ENCODE peak calls at places on chromosomes 5 and 9, in nine cellular contexts. T, Y, C, G, P, M, J, H and V are unnamed samples.

GRCh38 chr9:123798203-123798602 is 131.7 kb downstream of the DENND1A start:
- DNase-seq in T (no peak), Y (no peak), C (no peak), G (no peak), P (no peak), M (no peak), J (no peak), H (no peak), V (no peak)

GRCh38 chr9:27528886-27529315 is 713 bp downstream of the MOB3B start:
- DNase-seq in T (peak), Y (peak), C (peak), G (no peak), P (peak), M (peak), J (no peak), H (peak), V (no peak)

GRCh38 chr9:29297592-29297991 is 1724.3 kb upstream of the C9orf72 start:
- DNase-seq in T (no peak), Y (no peak), C (no peak), G (no peak), P (no peak), M (no peak), J (no peak), H (no peak), V (no peak)

GRCh38 chr5:55510523-55510880 is 24.3 kb downstream of the PLPP1 start:
- DNase-seq in T (no peak), Y (no peak), C (no peak), G (no peak), P (no peak), M (no peak), J (no peak), H (no peak), V (no peak)

GRCh38 chr5:42951847-42952411 is 88.2 kb downstream of the ANXA2R start:
- DNase-seq in T (no peak), Y (no peak), C (peak), G (no peak), P (no peak), M (no peak), J (peak), H (peak), V (no peak)

GRCh38 chr9:38026021-38026809 is 42.8 kb downstream of the SHB start:
- DNase-seq in T (peak), Y (no peak), C (no peak), G (peak), P (peak), M (peak), J (peak), H (peak), V (no peak)

GRCh38 chr5:144275329-144275728 is 104.7 kb downstream of the KCTD16 start:
- DNase-seq in T (no peak), Y (no peak), C (no peak), G (no peak), P (no peak), M (no peak), J (no peak), H (no peak), V (no peak)

GRCh38 chr5:124162782-124163532 is 583.5 kb downstream of the ZNF608 start:
- DNase-seq in T (no peak), Y (peak), C (peak), G (no peak), P (peak), M (peak), J (peak), H (no peak), V (no peak)

GRCh38 chr9:130122465-130122864 is 49.7 kb upstream of the NCS1 start:
- DNase-seq in T (no peak), Y (no peak), C (no peak), G (no peak), P (no peak), M (no peak), J (no peak), H (no peak), V (no peak)

GRCh38 chr5:41707853-41708603 is 162.2 kb downstream of the OXCT1 start:
- DNase-seq in T (peak), Y (peak), C (no peak), G (peak), P (peak), M (no peak), J (peak), H (no peak), V (peak)

GRCh38 chr9:129776938-129777768 is 24.3 kb upstream of the PTGES start:
- DNase-seq in T (peak), Y (peak), C (peak), G (peak), P (peak), M (peak), J (peak), H (peak), V (peak)

GRCh38 chr9:121135642-121136041 is 60.9 kb downstream of the CNTRL start:
- DNase-seq in T (no peak), Y (no peak), C (no peak), G (no peak), P (no peak), M (no peak), J (no peak), H (no peak), V (no peak)

GRCh38 chr5:124924729-124925128 is 178.3 kb upstream of the ZNF608 start:
- DNase-seq in T (no peak), Y (no peak), C (no peak), G (no peak), P (no peak), M (no peak), J (no peak), H (no peak), V (no peak)

GRCh38 chr5:16736158-16736994 is 119.6 kb upstream of the RETREG1 start:
- DNase-seq in T (no peak), Y (no peak), C (no peak), G (peak), P (peak), M (peak), J (peak), H (peak), V (peak)

GRCh38 chr5:139065296-139065695 is 132.9 kb downstream of the SIL1 start:
- DNase-seq in T (no peak), Y (no peak), C (no peak), G (no peak), P (no peak), M (no peak), J (no peak), H (no peak), V (no peak)

GRCh38 chr5:109718632-109719031 is 28.9 kb downstream of the MAN2A1 start:
- DNase-seq in T (no peak), Y (no peak), C (no peak), G (no peak), P (peak), M (no peak), J (no peak), H (no peak), V (no peak)

GRCh38 chr9:36488322-36488838 is 84.3 kb upstream of the MELK start:
- DNase-seq in T (no peak), Y (no peak), C (no peak), G (no peak), P (no peak), M (no peak), J (no peak), H (no peak), V (no peak)

GRCh38 chr5:158175664-158176507 is 316.9 kb upstream of the CLINT1 start:
- DNase-seq in T (no peak), Y (no peak), C (peak), G (no peak), P (no peak), M (peak), J (no peak), H (no peak), V (no peak)

GRCh38 chr9:109143881-109144562 is 23.0 kb downstream of the FRRS1L start:
- DNase-seq in T (peak), Y (peak), C (no peak), G (no peak), P (peak), M (no peak), J (peak), H (peak), V (no peak)

GRCh38 chr9:4985376-4986266 is 549 bp downstream of the JAK2 start:
- DNase-seq in T (peak), Y (peak), C (peak), G (no peak), P (peak), M (peak), J (peak), H (peak), V (peak)
- TF ChIP-seq CTCF in T (peak), Y (no peak), C (no peak), G (no peak), P (no peak), M (no peak), J (no peak), H (no peak), V (no peak)

DNA sequence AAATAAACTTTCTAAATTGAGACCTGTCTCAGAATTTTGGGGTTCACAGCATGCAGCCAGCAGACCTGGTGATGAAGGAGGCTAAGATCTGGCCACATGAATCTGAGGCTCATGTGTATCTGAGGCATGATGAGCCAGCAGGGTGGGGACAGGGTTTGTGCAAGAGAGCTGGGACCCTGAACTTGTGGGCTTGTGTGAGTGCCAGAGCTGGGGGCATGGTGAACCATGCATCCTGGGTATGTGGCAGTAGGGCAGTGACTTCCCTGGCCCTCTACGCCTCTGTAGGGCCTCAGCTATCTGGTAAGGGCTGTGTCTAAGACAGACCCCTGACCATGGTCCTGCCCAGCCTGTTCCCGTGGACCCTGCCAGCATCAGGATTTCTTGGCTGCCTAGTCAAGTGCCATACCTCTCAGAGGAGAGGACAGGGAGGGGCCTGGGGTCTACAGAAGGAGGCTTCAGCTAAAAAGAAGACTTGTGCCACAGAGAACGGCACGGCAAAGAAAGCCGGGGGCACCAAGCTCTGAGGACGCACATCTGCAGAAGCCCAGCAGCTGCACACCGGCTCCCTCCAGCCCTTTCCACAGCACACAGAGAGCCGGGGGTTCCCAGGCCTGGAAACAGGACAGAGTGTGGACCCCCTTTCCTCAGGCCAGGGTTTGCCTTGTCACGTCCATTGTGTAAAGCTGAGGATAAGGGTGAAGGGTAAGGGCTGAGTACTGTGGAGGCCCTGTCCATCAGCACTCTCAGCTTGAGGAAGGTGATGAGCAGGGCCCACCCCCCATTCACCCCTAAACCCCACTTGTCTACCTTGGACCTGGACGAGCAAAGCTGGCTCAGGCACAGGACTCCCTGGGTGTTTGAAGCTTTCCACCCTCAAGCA is 130.1 kb downstream of the MRPL36 start:
- DNase-seq in T (no peak), Y (no peak), C (no peak), G (no peak), P (no peak), M (no peak), J (no peak), H (no peak), V (no peak)
- TF ChIP-seq CTCF in T (no peak), Y (no peak), C (no peak), G (no peak), P (no peak), M (no peak), J (no peak), H (no peak), V (no peak)

GRCh38 chr5:157143127-157143959 is 678 bp upstream of the MED7 start:
- DNase-seq in T (peak), Y (peak), C (peak), G (no peak), P (peak), M (no peak), J (peak), H (peak), V (peak)
- TF ChIP-seq CTCF in T (no peak), Y (no peak), C (no peak), G (no peak), P (no peak), M (peak), J (no peak), H (no peak), V (no peak)

GRCh38 chr9:5902377-5902776 is 11.7 kb downstream of the MLANA start:
- DNase-seq in T (no peak), Y (no peak), C (no peak), G (no peak), P (no peak), M (no peak), J (no peak), H (no peak), V (no peak)

GRCh38 chr9:5897851-5898250 is 7.2 kb downstream of the MLANA start:
- DNase-seq in T (no peak), Y (no peak), C (no peak), G (no peak), P (no peak), M (no peak), J (no peak), H (no peak), V (no peak)

GRCh38 chr9:5900622-5901021 is 9.9 kb downstream of the MLANA start:
- DNase-seq in T (no peak), Y (no peak), C (no peak), G (no peak), P (no peak), M (no peak), J (no peak), H (no peak), V (no peak)

GRCh38 chr9:5896863-5897262 is 6.2 kb downstream of the MLANA start:
- DNase-seq in T (no peak), Y (no peak), C (no peak), G (no peak), P (no peak), M (no peak), J (no peak), H (no peak), V (no peak)

DNA sequence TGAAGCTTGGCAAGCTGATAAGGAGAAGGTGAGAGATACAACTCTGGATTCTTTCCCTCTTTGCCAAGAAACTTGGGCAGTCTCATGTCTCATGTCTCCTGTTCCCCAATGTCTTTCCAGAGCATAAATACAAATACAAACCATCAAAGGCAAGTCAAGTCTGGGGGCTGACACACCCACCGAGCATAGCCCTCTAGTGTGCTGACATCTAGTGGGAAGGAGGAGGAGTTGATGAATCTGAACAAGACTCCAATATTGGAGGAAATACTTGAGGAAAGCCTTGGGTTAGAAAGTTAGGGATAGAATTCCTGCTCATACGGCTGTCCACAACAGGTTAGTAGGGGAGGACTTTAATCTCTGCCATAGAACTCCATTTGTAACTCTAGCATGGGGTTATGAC is 8.6 kb downstream of the MLANA start:
- DNase-seq in T (peak), Y (no peak), C (no peak), G (no peak), P (no peak), M (no peak), J (no peak), H (no peak), V (no peak)
- TF ChIP-seq CTCF in T (peak), Y (peak), C (no peak), G (peak), P (no peak), M (peak), J (peak), H (no peak), V (no peak)

DNA sequence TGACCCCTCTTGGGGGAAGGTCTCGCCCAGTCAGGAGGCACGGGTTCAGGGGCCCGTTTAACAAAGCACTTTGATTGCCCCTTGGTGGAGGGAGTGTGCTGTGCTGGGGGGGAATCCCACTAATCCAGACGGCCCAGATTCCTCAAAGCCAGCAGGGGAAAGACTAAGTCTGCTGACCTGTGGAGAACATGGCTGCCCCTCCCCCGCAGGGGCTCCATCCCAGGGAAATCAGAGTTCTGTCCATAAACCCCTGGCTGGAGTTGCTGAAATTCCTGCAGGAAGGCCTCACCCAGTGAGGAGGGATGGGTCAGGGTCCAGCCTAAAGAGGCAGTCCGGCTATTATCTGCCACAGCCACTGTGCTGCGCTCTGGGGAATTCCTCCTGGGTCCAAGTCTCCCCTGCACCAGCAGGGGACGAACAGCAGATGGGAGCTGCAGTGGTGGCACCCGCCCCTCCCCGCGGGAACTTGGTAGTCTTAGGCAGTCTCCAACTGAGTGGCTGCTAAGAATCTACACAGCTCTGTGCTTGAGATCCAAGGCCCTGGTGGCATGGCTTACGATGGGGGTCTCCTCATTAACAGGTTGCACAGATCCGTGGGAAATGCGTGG is 174.0 kb upstream of the DAB2 start:
- DNase-seq in T (no peak), Y (peak), C (no peak), G (no peak), P (no peak), M (peak), J (no peak), H (no peak), V (no peak)
- TF ChIP-seq CTCF in T (no peak), Y (peak), C (no peak), G (no peak), P (no peak), M (no peak), J (no peak), H (no peak), V (no peak)

GRCh38 chr9:2018162-2018643 is 3.1 kb downstream of the SMARCA2 start:
- DNase-seq in T (no peak), Y (no peak), C (no peak), G (no peak), P (peak), M (no peak), J (no peak), H (no peak), V (no peak)
- TF ChIP-seq CTCF in T (no peak), Y (no peak), C (no peak), G (no peak), P (no peak), M (no peak), J (no peak), H (no peak), V (no peak)

GRCh38 chr9:114047717-114048116 is 30.4 kb downstream of the AMBP start:
- DNase-seq in T (peak), Y (peak), C (no peak), G (no peak), P (peak), M (no peak), J (peak), H (no peak), V (no peak)
- TF ChIP-seq CTCF in T (no peak), Y (peak), C (peak), G (peak), P (peak), M (peak), J (peak), H (peak), V (peak)

GRCh38 chr9:21404146-21404545 is 4.8 kb upstream of the IFNA8 start:
- DNase-seq in T (no peak), Y (no peak), C (no peak), G (no peak), P (no peak), M (no peak), J (no peak), H (no peak), V (no peak)

GRCh38 chr9:21398955-21399489 is 9.9 kb upstream of the IFNA8 start:
- DNase-seq in T (no peak), Y (no peak), C (no peak), G (no peak), P (no peak), M (no peak), J (no peak), H (no peak), V (no peak)

DNA sequence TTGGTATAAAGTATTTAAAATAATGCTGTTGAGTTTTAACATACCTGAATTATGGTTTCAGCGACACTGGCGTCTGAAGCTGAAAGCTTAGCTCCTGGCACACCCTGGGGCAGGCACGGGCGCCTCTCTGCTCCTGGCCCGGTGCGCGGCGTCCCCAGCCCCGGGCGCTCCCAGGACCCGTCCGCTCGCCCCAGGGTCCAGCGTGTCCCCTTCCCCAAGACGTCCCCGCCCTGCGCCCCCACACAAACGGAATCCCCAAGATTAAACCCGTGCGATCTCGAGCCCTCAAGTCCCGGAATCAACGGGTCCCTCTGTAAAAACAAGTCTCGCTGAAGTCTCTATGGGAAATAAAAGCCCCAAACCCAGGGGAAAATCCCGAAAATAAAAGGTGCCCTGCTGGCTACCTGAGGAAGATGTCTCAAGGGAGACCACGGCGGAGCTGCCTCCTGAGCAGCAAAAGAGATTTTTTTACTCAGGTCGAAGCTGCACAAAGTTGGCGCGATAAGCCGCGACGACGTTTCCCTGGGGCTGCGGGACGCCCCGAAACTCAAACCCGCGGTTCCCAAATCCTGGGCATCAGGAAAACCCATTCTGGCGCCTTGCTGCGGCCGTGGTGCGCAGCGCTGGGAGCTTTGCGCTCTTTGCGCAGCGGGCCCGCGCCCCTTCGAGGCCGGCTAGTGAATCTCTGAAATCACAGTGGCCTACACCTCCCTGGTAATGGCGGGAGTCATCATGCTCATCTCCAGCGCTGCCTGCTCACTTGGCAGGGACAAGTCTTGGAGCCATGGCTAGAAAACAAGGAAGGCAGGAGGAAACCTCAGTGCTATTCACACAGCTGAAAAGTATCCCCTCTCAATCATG is 6.3 kb upstream of the IFNA8 start:
- DNase-seq in T (peak), Y (peak), C (peak), G (no peak), P (no peak), M (peak), J (no peak), H (no peak), V (no peak)
- TF ChIP-seq CTCF in T (no peak), Y (peak), C (no peak), G (no peak), P (no peak), M (peak), J (peak), H (no peak), V (no peak)

DNA sequence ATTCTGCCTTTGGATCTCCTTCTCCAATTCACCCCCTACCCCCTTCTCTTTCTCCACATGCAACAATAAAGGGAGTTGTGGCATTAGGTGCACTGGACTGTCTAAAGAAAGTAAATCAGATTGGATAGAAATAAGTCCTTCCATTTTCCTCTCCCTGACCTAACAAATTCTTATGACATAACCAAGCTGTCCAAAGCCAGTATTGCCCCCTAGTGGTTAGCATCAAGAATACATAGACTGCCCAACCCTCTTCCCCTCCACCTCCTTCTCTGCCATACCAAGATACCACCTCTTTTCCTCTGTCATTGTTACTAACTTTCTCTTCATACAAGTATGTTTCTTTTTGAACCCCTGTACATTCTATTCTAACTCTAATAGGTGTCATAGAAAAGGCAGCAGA is 45.7 kb downstream of the PPARGC1B start:
- DNase-seq in T (peak), Y (no peak), C (no peak), G (no peak), P (peak), M (peak), J (no peak), H (no peak), V (no peak)
- TF ChIP-seq CTCF in T (peak), Y (peak), C (no peak), G (peak), P (peak), M (peak), J (peak), H (peak), V (peak)